ENCODE peak calls at places on chromosome 7, in five cellular contexts. W is heart right ventricle, E is cardiac muscle cell, B is esophagus muscularis mucosa, Z is SK-N-SH. C is an unnamed sample. For H3K4me1, the result is how much of the 10 kb centered on the place peaks cover.

GRCh38 chr7:104979167-104979841 is 34.7 kb upstream of the KMT2E start:
- DNase-seq in W (no peak), E (peak), B (peak), Z (no peak), C (peak)

GRCh38 chr7:150898475-150899011 is 46.2 kb downstream of the AOC1 start:
- DNase-seq in W (peak), E (peak), B (peak), Z (peak), C (peak)

GRCh38 chr7:47901542-47901941 is 46.7 kb downstream of the PKD1L1 start:
- DNase-seq in W (no peak), E (no peak), B (peak), Z (no peak), C (no peak)

GRCh38 chr7:94055963-94056362 is 51.8 kb upstream of the BET1 start:
- DNase-seq in W (no peak), E (no peak), B (no peak), Z (no peak), C (no peak)

GRCh38 chr7:88176190-88176589 is 43.6 kb downstream of the SRI start:
- DNase-seq in W (no peak), E (no peak), B (no peak), Z (no peak), C (no peak)

GRCh38 chr7:135950972-135951371 is 26.2 kb downstream of the MTPN start:
- DNase-seq in W (no peak), E (no peak), B (no peak), Z (no peak), C (no peak)

GRCh38 chr7:86598721-86599120 is 45.0 kb upstream of the GRM3 start:
- DNase-seq in W (no peak), E (no peak), B (no peak), Z (no peak), C (no peak)

GRCh38 chr7:24354456-24354855 is 70.5 kb downstream of the NPY start:
- DNase-seq in W (no peak), E (no peak), B (peak), Z (no peak), C (no peak)

GRCh38 chr7:157468221-157469111 is 131.7 kb downstream of the DNAJB6 start:
- DNase-seq in W (no peak), E (no peak), B (no peak), Z (no peak), C (no peak)

GRCh38 chr7:96136600-96137239 is 185.2 kb downstream of the SLC25A13 start:
- DNase-seq in W (no peak), E (no peak), B (no peak), Z (no peak), C (no peak)

GRCh38 chr7:33421384-33421783 is 292.0 kb downstream of the BBS9 start:
- DNase-seq in W (no peak), E (no peak), B (no peak), Z (no peak), C (no peak)

GRCh38 chr7:65554-65953 is 126.8 kb upstream of the FAM20C start:
- DNase-seq in W (no peak), E (no peak), B (no peak), Z (no peak), C (peak)

GRCh38 chr7:131691454-131692130 is 135.2 kb upstream of the PODXL start:
- DNase-seq in W (no peak), E (no peak), B (peak), Z (no peak), C (no peak)

GRCh38 chr7:24560772-24561171 is 12.5 kb upstream of the PALS2 start:
- DNase-seq in W (no peak), E (no peak), B (no peak), Z (no peak), C (no peak)

GRCh38 chr7:157035302-157035701 is 24.8 kb upstream of the MNX1 start:
- DNase-seq in W (no peak), E (no peak), B (no peak), Z (no peak), C (no peak)

GRCh38 chr7:81886211-81886764 is 116.4 kb upstream of the HGF start:
- DNase-seq in W (no peak), E (no peak), B (no peak), Z (peak), C (no peak)

GRCh38 chr7:135102372-135102771 is 45.5 kb upstream of the TMEM140 start:
- DNase-seq in W (no peak), E (no peak), B (no peak), Z (no peak), C (no peak)

GRCh38 chr7:14639801-14640200 is 262.8 kb downstream of the DGKB start:
- DNase-seq in W (no peak), E (no peak), B (no peak), Z (no peak), C (no peak)

GRCh38 chr7:503575-504111 is 16.0 kb downstream of the PDGFA start:
- DNase-seq in W (peak), E (no peak), B (no peak), Z (no peak), C (peak)

GRCh38 chr7:137694405-137694804 is 152.4 kb downstream of the DGKI start:
- DNase-seq in W (no peak), E (no peak), B (no peak), Z (no peak), C (no peak)

GRCh38 chr7:74031403-74032190 is 3.6 kb downstream of the ELN start:
- DNase-seq in W (no peak), E (no peak), B (no peak), Z (no peak), C (peak)

GRCh38 chr7:48424731-48425130 is 253.5 kb downstream of the ABCA13 start:
- DNase-seq in W (no peak), E (peak), B (peak), Z (peak), C (no peak)

GRCh38 chr7:8290645-8291308 is 28.8 kb upstream of the ICA1 start:
- DNase-seq in W (no peak), E (no peak), B (no peak), Z (peak), C (no peak)

GRCh38 chr7:106504620-106505019 is 156.3 kb downstream of the CCDC71L start:
- DNase-seq in W (no peak), E (no peak), B (no peak), Z (no peak), C (no peak)

GRCh38 chr7:70694357-70694908 is 437.5 kb upstream of the GALNT17 start:
- DNase-seq in W (peak), E (peak), B (no peak), Z (peak), C (peak)

GRCh38 chr7:151091431-151091830 is 5.2 kb downstream of the AGAP3 start:
- DNase-seq in W (no peak), E (no peak), B (no peak), Z (no peak), C (no peak)

GRCh38 chr7:83819911-83820310 is 171.0 kb upstream of the SEMA3E start:
- DNase-seq in W (no peak), E (no peak), B (no peak), Z (no peak), C (no peak)

GRCh38 chr7:142496545-142496991 is 238.7 kb upstream of the PRSS58 start:
- DNase-seq in W (no peak), E (peak), B (no peak), Z (peak), C (no peak)

GRCh38 chr7:63112764-63113712 is 885.6 kb upstream of the ZNF722 start:
- DNase-seq in W (no peak), E (no peak), B (no peak), Z (peak), C (no peak)

GRCh38 chr7:134907000-134907399 is 79.3 kb upstream of the AGBL3 start:
- DNase-seq in W (no peak), E (no peak), B (no peak), Z (no peak), C (no peak)

GRCh38 chr7:105003275-105003674 is 10.7 kb upstream of the KMT2E start:
- DNase-seq in W (no peak), E (no peak), B (no peak), Z (no peak), C (peak)

GRCh38 chr7:30238721-30239441 is 45.5 kb upstream of the ZNRF2 start:
- DNase-seq in W (peak), E (peak), B (peak), Z (no peak), C (peak)

GRCh38 chr7:106568680-106569499 is 92.1 kb downstream of the CCDC71L start:
- DNase-seq in W (no peak), E (no peak), B (peak), Z (peak), C (no peak)

GRCh38 chr7:96236198-96237039 is 85.5 kb downstream of the SLC25A13 start:
- DNase-seq in W (no peak), E (peak), B (no peak), Z (peak), C (peak)

GRCh38 chr7:5231811-5232484 is 41.9 kb downstream of the WIPI2 start:
- DNase-seq in W (no peak), E (peak), B (no peak), Z (no peak), C (no peak)

GRCh38 chr7:98288064-98288823 is 6.8 kb downstream of the BRI3 start:
- DNase-seq in W (no peak), E (no peak), B (no peak), Z (peak), C (no peak)

DNA sequence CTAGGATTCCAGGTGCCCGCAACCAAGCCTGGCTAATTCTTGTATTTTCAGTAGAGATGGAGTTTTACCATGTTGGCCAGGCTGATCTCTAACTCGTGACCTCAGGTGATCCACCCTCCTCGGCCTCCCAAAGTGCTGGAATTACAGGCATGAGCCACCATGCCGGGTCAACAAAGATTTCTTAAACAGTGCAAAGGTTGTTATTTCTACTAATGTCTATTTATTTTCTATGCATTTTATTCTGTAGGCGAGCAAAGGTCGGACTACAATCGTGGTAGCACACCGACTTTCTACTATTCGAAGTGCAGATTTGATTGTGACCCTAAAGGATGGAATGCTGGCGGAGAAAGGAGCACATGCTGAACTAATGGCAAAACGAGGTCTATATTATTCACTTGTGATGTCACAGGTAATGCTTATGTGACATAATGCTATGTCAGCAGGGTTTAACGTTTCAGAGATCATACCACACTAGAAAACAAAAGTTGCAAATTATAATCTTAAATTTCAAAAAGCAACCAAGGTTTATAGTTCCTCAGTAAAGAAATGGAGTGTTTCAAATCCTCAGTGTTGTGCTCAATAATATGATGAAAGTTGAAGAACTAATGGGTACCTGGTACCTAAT is 65.9 kb downstream of the ABCB5 start:
- DNase-seq in W (no peak), E (no peak), B (no peak), Z (no peak), C (no peak)
- TF ChIP-seq CTCF in W (no peak), E (no peak), B (no peak), Z (no peak), C (no peak)

GRCh38 chr7:49766966-49767365 is 6.5 kb upstream of the VWC2 start:
- DNase-seq in W (no peak), E (no peak), B (no peak), Z (no peak), C (no peak)

GRCh38 chr7:49767719-49768118 is 5.7 kb upstream of the VWC2 start:
- DNase-seq in W (no peak), E (no peak), B (no peak), Z (no peak), C (no peak)

GRCh38 chr7:49768835-49769234 is 4.6 kb upstream of the VWC2 start:
- DNase-seq in W (no peak), E (no peak), B (no peak), Z (no peak), C (no peak)

GRCh38 chr7:49768254-49768653 is 5.2 kb upstream of the VWC2 start:
- DNase-seq in W (no peak), E (no peak), B (no peak), Z (no peak), C (no peak)

GRCh38 chr7:49763791-49764190 is 9.6 kb upstream of the VWC2 start:
- DNase-seq in W (no peak), E (no peak), B (no peak), Z (no peak), C (no peak)
- H3K4me1 ChIP-seq in W (under half), E (under half), B (under half), Z (under half), C (under half)

GRCh38 chr7:44490351-44491200 is at the start of gene NUDCD3:
- DNase-seq in W (peak), E (peak), B (peak), Z (peak), C (peak)
- TF ChIP-seq CTCF in W (no peak), E (peak), B (peak), Z (peak), C (no peak)

GRCh38 chr7:22386206-22386858 is 29.4 kb upstream of the RAPGEF5 start:
- DNase-seq in W (no peak), E (no peak), B (no peak), Z (no peak), C (no peak)

GRCh38 chr7:22389892-22390291 is 32.9 kb upstream of the RAPGEF5 start:
- DNase-seq in W (no peak), E (no peak), B (no peak), Z (no peak), C (no peak)

GRCh38 chr7:22385326-22385725 is 28.4 kb upstream of the RAPGEF5 start:
- DNase-seq in W (no peak), E (no peak), B (no peak), Z (no peak), C (no peak)

GRCh38 chr7:22386865-22387264 is 29.9 kb upstream of the RAPGEF5 start:
- DNase-seq in W (no peak), E (no peak), B (no peak), Z (no peak), C (no peak)

GRCh38 chr7:22387583-22387982 is 30.6 kb upstream of the RAPGEF5 start:
- DNase-seq in W (peak), E (no peak), B (no peak), Z (no peak), C (no peak)
- H3K4me1 ChIP-seq in W (under half), E (under half), B (under half), Z (under half), C (under half)

DNA sequence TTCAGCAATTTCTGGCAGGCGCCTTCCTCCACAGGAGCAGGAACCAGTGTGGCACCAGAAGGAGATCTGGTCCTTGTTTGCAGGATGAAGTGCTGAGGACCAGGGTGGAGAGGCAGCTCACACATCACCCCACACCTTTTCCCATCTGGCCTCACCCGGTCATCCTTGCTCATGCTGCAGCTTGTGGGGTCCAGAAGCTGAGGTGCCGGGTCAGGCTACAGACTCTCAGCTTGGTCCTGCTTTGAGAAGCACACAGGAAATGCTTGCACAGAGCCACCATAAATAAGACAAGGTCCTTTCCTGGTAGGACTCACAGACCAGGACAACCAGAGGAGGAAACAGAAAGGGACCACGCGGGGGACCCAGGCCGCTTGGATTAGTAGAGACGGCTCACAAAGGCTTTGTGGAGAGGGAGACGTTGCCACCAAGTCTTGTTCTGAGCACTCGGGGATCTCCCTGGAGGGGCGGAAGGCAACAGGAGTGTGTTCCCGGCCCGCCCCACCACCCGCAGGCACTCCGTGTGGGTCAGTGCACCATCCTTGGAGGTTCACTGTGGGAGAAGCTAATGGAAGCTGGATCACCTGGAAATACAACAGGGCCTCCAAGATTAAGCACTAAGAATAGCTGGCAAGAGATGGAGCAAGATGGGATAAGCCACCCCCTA is 29.6 kb upstream of the EN2 start:
- DNase-seq in W (no peak), E (no peak), B (no peak), Z (no peak), C (no peak)
- TF ChIP-seq CTCF in W (no peak), E (no peak), B (no peak), Z (no peak), C (no peak)

GRCh38 chr7:2151801-2152612 is 80.7 kb downstream of the MAD1L1 start:
- DNase-seq in W (no peak), E (no peak), B (no peak), Z (peak), C (peak)
- H3K4me1 ChIP-seq in W (under half), E (under half), B (under half), Z (under half), C (under half)

GRCh38 chr7:155297517-155298287 is at the start of gene INSIG1:
- DNase-seq in W (peak), E (peak), B (peak), Z (peak), C (peak)

GRCh38 chr7:155295511-155295910 is 2.2 kb upstream of the INSIG1 start:
- DNase-seq in W (no peak), E (no peak), B (no peak), Z (no peak), C (no peak)

GRCh38 chr7:155298288-155298833 is 683 bp downstream of the INSIG1 start:
- DNase-seq in W (peak), E (no peak), B (no peak), Z (peak), C (no peak)

GRCh38 chr7:155296006-155296787 is 1.5 kb upstream of the INSIG1 start:
- DNase-seq in W (no peak), E (no peak), B (no peak), Z (no peak), C (no peak)

GRCh38 chr7:155296788-155297516 is 726 bp upstream of the INSIG1 start:
- DNase-seq in W (peak), E (peak), B (no peak), Z (no peak), C (peak)
- TF ChIP-seq CTCF in W (peak), E (no peak), B (peak), Z (peak), C (peak)

DNA sequence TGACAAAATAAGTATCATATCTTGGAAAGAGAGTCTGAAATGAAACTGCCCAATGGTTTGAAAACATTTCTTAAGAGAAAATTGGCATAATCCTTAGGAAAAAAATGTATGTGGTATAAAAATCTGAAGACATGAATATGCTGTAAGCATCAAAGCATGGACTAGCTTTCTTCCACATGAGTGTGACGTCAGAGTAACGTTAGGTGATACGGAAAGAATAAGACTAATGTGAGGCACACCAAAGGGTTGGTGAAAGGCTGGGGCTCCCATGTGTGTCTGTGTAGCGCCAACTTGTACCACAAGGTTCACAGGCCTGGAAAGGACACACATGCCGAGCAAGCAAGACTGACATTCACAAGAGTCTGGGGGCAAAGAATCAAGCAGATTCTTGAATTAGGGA is 238.1 kb upstream of the GLI3 start:
- DNase-seq in W (no peak), E (no peak), B (peak), Z (no peak), C (no peak)
- H3K4me1 ChIP-seq in W (under half), E (under half), B (under half), Z (under half), C (under half)